ENCODE peak calls at places on chromosomes 11 and 22, in seven cellular contexts. L is left lung, H is tibial artery, Y is astrocyte, J is HFFc6, A is cardiac muscle cell, T is Caco-2. C is an unnamed sample.

GRCh38 chr22:35051034-35051535 is 14.9 kb upstream of the ISX start:
- DNase-seq in L (no peak), H (no peak), Y (no peak), J (no peak), A (no peak), T (no peak), C (no peak)

GRCh38 chr11:7511405-7511804 is 2.4 kb upstream of the PPFIBP2 start:
- DNase-seq in L (no peak), H (peak; percentile 84), Y (no peak), J (no peak), A (peak; percentile 18), T (no peak), C (peak; percentile 56)

GRCh38 chr11:117538731-117539130 is 211.1 kb downstream of the CEP164 start:
- DNase-seq in L (peak; percentile 12), H (no peak), Y (no peak), J (peak; percentile 46), A (no peak), T (no peak), C (no peak)

GRCh38 chr11:77320351-77320750 is 18.9 kb upstream of the GDPD4 start:
- DNase-seq in L (no peak), H (no peak), Y (peak; percentile 24), J (no peak), A (no peak), T (no peak), C (no peak)

GRCh38 chr11:109885006-109885405 is 208.2 kb upstream of the ZC3H12C start:
- DNase-seq in L (no peak), H (no peak), Y (no peak), J (no peak), A (no peak), T (no peak), C (no peak)

GRCh38 chr22:46607483-46608114 is 12.6 kb upstream of the GRAMD4 start:
- DNase-seq in L (peak; percentile 77), H (no peak), Y (no peak), J (no peak), A (no peak), T (no peak), C (no peak)

GRCh38 chr22:37775785-37776638 is 31.7 kb upstream of the GCAT start:
- DNase-seq in L (no peak), H (no peak), Y (peak; percentile 80), J (peak; percentile 90), A (no peak), T (no peak), C (no peak)

GRCh38 chr11:119258180-119258579 is 52.0 kb downstream of the CBL start:
- DNase-seq in L (no peak), H (no peak), Y (no peak), J (no peak), A (no peak), T (no peak), C (no peak)

GRCh38 chr22:39317084-39317755 is 2.2 kb downstream of the RPL3 start:
- DNase-seq in L (no peak), H (no peak), Y (no peak), J (no peak), A (no peak), T (no peak), C (no peak)

GRCh38 chr11:57155400-57155799 is 26.4 kb upstream of the LRRC55 start:
- DNase-seq in L (no peak), H (no peak), Y (no peak), J (no peak), A (no peak), T (no peak), C (no peak)

GRCh38 chr22:35154937-35155387 is 89.0 kb downstream of the ISX start:
- DNase-seq in L (no peak), H (no peak), Y (peak; percentile 25), J (peak; percentile 20), A (peak; percentile 62), T (peak; percentile 82), C (no peak)

GRCh38 chr11:83292709-83293435 is 6.7 kb upstream of the CCDC90B start:
- DNase-seq in L (no peak), H (no peak), Y (peak; percentile 57), J (peak; percentile 75), A (peak; percentile 80), T (peak; percentile 77), C (no peak)

GRCh38 chr11:68021167-68021787 is 9.2 kb upstream of the NDUFS8 start:
- DNase-seq in L (peak; percentile 85), H (no peak), Y (no peak), J (no peak), A (no peak), T (peak; percentile 67), C (no peak)

GRCh38 chr22:41822289-41823057 is 10.4 kb upstream of the SREBF2 start:
- DNase-seq in L (no peak), H (no peak), Y (peak; percentile 76), J (peak; percentile 74), A (peak; percentile 63), T (peak; percentile 54), C (no peak)

GRCh38 chr11:118277312-118277711 is 13.2 kb upstream of the MPZL2 start:
- DNase-seq in L (no peak), H (no peak), Y (peak; percentile 33), J (peak; percentile 30), A (peak; percentile 26), T (no peak), C (no peak)

GRCh38 chr22:32482708-32483107 is 8.1 kb downstream of the FBXO7 start:
- DNase-seq in L (no peak), H (no peak), Y (peak; percentile 36), J (no peak), A (no peak), T (no peak), C (no peak)

GRCh38 chr11:94185387-94186084 is 56.9 kb downstream of the PANX1 start:
- DNase-seq in L (no peak), H (no peak), Y (peak; percentile 90), J (peak; percentile 82), A (peak; percentile 13), T (no peak), C (no peak)

GRCh38 chr22:31083377-31083768 is 2.3 kb downstream of the SMTN start:
- DNase-seq in L (no peak), H (no peak), Y (no peak), J (no peak), A (no peak), T (no peak), C (peak; percentile 36)

GRCh38 chr11:201936-202335 is 5.3 kb downstream of the BET1L start:
- DNase-seq in L (no peak), H (no peak), Y (no peak), J (no peak), A (peak; percentile 27), T (no peak), C (no peak)

GRCh38 chr22:19105867-19106802 is 16.1 kb downstream of the DGCR2 start:
- DNase-seq in L (no peak), H (no peak), Y (no peak), J (no peak), A (no peak), T (no peak), C (no peak)

GRCh38 chr11:47276923-47277322 is 7.0 kb downstream of the MADD start:
- DNase-seq in L (no peak), H (no peak), Y (no peak), J (no peak), A (no peak), T (no peak), C (no peak)

GRCh38 chr22:30890689-30891442 is 77.7 kb downstream of the MORC2 start:
- DNase-seq in L (peak; percentile 72), H (peak; percentile 20), Y (no peak), J (peak; percentile 21), A (peak; percentile 36), T (peak; percentile 64), C (no peak)

GRCh38 chr22:38317237-38317994 is at the start of gene CSNK1E:
- DNase-seq in L (peak; percentile 94), H (peak; percentile 83), Y (peak; percentile 23), J (no peak), A (peak; percentile 77), T (peak; percentile 83), C (peak; percentile 62)

GRCh38 chr11:75423721-75424120 is 9.3 kb downstream of the KLHL35 start:
- DNase-seq in L (no peak), H (no peak), Y (no peak), J (no peak), A (no peak), T (no peak), C (no peak)

GRCh38 chr11:75426720-75427086 is 6.3 kb downstream of the KLHL35 start:
- DNase-seq in L (no peak), H (no peak), Y (no peak), J (no peak), A (no peak), T (no peak), C (no peak)

GRCh38 chr11:75427181-75427580 is 5.8 kb downstream of the KLHL35 start:
- DNase-seq in L (no peak), H (no peak), Y (no peak), J (no peak), A (no peak), T (no peak), C (no peak)

GRCh38 chr11:75424396-75424795 is 8.6 kb downstream of the KLHL35 start:
- DNase-seq in L (no peak), H (no peak), Y (no peak), J (no peak), A (no peak), T (no peak), C (no peak)

DNA sequence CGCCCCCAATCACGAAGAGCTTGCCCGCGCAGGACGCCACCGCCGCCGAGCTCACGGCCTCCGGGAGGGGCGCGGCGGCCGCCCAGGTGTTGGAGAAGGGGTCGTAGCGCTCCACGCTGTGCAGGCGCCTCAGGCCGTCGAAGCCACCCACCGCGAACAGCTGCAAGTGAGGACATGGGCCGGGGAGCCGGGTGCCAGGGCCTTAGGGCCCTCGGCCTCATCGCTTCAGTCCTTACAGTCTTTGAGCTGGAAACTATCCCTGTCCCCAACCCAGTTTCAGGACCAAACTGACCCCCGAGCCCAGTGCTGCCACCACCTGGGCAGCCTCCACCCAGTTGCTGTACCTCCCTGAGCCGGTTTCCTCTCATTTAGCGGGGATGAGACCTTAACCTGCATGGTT is 7.6 kb downstream of the KLHL35 start:
- DNase-seq in L (no peak), H (no peak), Y (no peak), J (no peak), A (no peak), T (peak; percentile 74), C (no peak)
- TF ChIP-seq CTCF in L (no peak), H (no peak), Y (no peak), J (peak; percentile 56), A (peak; percentile 39), T (peak; percentile 62), C (no peak)

GRCh38 chr11:91261513-91261912 is 963.1 kb upstream of the FAT3 start:
- DNase-seq in L (no peak), H (no peak), Y (no peak), J (no peak), A (no peak), T (no peak), C (no peak)
- TF ChIP-seq CTCF in L (no peak), H (no peak), Y (no peak), J (no peak), A (no peak), T (no peak), C (no peak)

DNA sequence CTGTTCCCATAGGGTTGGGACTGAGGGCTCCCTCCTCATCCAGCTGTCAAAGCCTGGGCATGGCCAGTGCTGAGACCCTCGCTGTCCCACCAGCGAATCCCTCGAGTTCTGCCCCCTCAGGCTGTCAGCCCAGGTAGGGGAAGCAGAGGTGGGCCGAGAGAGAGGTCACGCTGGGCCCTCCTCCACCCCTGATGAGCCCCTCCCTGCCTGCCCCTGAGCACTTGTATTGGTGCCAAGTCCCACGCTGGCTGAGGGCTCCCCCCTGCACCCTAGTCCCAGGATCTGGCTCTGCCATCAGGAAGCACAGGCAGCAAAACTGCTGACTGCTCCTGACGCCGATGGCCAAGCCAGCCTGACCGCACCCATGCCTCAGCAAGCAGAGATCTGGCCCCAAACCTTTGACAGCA is 3.3 kb downstream of the PRR33 start:
- DNase-seq in L (peak; percentile 42), H (no peak), Y (no peak), J (no peak), A (no peak), T (no peak), C (peak; percentile 44)
- TF ChIP-seq CTCF in L (no peak), H (no peak), Y (no peak), J (no peak), A (no peak), T (no peak), C (no peak)

GRCh38 chr11:114180301-114181055 is 115.7 kb upstream of the NNMT start:
- DNase-seq in L (no peak), H (no peak), Y (no peak), J (no peak), A (peak; percentile 36), T (peak; percentile 73), C (no peak)
- TF ChIP-seq CTCF in L (peak; percentile 57), H (peak; percentile 35), Y (no peak), J (peak; percentile 68), A (peak; percentile 46), T (peak; percentile 91), C (peak; percentile 64)